ENCODE peak calls at places on chromosomes 4 and X, in ten cellular contexts. C is PC-3, D is keratinocyte, P is fibroblast of lung, L is left ventricle myocardium inferior, V is GM06990, X is aorta, J is kidney epithelial cell, O is right lobe of liver, G is brain microvascular endothelial cell. I is an unnamed sample. For H3K27me3, the result is how much of the 10 kb centered on the place peaks cover.

GRCh38 chrX:101803451-101803850 is 128.4 kb downstream of the ZMAT1 start:
- DNase-seq in V (no peak), X (no peak), G (no peak), J (no peak), L (no peak), P (peak), O (no peak), C (peak), D (no peak), I (no peak)

GRCh38 chr4:113147498-113148231 is 98.2 kb downstream of the ANK2 start:
- DNase-seq in X (no peak), O (no peak), J (no peak), V (no peak), C (no peak), P (no peak), G (no peak), D (no peak), L (no peak), I (no peak)

GRCh38 chrX:30957753-30958152 is 68.7 kb upstream of the TAB3 start:
- DNase-seq in P (peak), D (no peak), X (no peak), O (no peak), V (no peak), J (peak), L (no peak), G (peak), C (peak), I (no peak)

GRCh38 chr4:2261110-2261852 is 628 bp downstream of the MXD4 start:
- DNase-seq in J (no peak), X (peak), G (no peak), C (peak), D (no peak), O (peak), V (peak), L (peak), P (peak), I (no peak)

GRCh38 chr4:168845897-168846296 is 164.2 kb downstream of the CBR4 start:
- DNase-seq in D (no peak), C (no peak), L (no peak), V (no peak), J (no peak), G (no peak), O (no peak), X (no peak), P (no peak), I (no peak)

GRCh38 chr4:89482248-89482647 is 174.6 kb upstream of the GPRIN3 start:
- DNase-seq in V (no peak), D (no peak), G (peak), C (peak), X (no peak), P (peak), J (no peak), L (no peak), O (no peak), I (no peak)

GRCh38 chr4:10354746-10355145 is 102.5 kb downstream of the ZNF518B start:
- DNase-seq in J (no peak), O (no peak), G (no peak), V (no peak), C (no peak), P (no peak), D (no peak), L (no peak), X (no peak), I (no peak)

GRCh38 chr4:177107288-177107901 is 202.3 kb upstream of the NEIL3 start:
- DNase-seq in P (peak), D (no peak), V (no peak), L (no peak), O (no peak), X (no peak), C (no peak), G (no peak), J (no peak), I (no peak)

GRCh38 chr4:175951794-175952193 is 113.8 kb upstream of the WDR17 start:
- DNase-seq in V (no peak), O (no peak), L (no peak), X (no peak), J (no peak), D (no peak), C (peak), G (no peak), P (no peak), I (no peak)

GRCh38 chrX:45860450-45860849 is 659.8 kb upstream of the DIPK2B start:
- DNase-seq in O (no peak), J (no peak), P (no peak), X (no peak), C (no peak), D (no peak), V (no peak), G (no peak), L (no peak), I (no peak)

GRCh38 chr4:185381794-185382193 is 13.9 kb downstream of the LRP2BP start:
- DNase-seq in P (peak), X (no peak), L (no peak), V (no peak), O (no peak), C (no peak), D (no peak), J (no peak), G (no peak), I (no peak)

GRCh38 chr4:172134536-172134935 is 321.3 kb downstream of the GALNTL6 start:
- DNase-seq in G (no peak), V (no peak), D (no peak), O (no peak), C (no peak), L (no peak), P (no peak), X (no peak), J (no peak), I (no peak)

GRCh38 chr4:143381171-143382118 is 44.8 kb downstream of the GAB1 start:
- DNase-seq in V (no peak), J (peak), X (peak), G (peak), O (no peak), P (peak), D (no peak), L (peak), C (peak), I (no peak)

GRCh38 chrX:153340111-153340510 is 6.2 kb downstream of the ZNF275 start:
- DNase-seq in P (no peak), X (no peak), O (no peak), D (no peak), C (no peak), V (no peak), L (no peak), G (no peak), J (no peak), I (no peak)

GRCh38 chrX:55450259-55450658 is 1.7 kb upstream of the MAGEH1 start:
- DNase-seq in J (no peak), D (no peak), X (no peak), G (no peak), P (peak), V (no peak), C (peak), L (no peak), O (no peak), I (no peak)

GRCh38 chrX:112867570-112867969 is 26.9 kb upstream of the AMOT start:
- DNase-seq in V (no peak), P (no peak), G (no peak), O (no peak), C (no peak), L (no peak), D (no peak), J (no peak), X (no peak), I (no peak)

GRCh38 chrX:46961574-46962279 is 49.5 kb downstream of the JADE3 start:
- DNase-seq in G (no peak), D (no peak), C (no peak), X (no peak), L (no peak), V (no peak), J (no peak), O (no peak), P (no peak), I (no peak)

GRCh38 chr4:80207172-80207583 is 9.9 kb downstream of the PRDM8 start:
- DNase-seq in X (no peak), G (no peak), O (no peak), J (no peak), C (no peak), P (no peak), D (no peak), L (no peak), V (no peak), I (no peak)

GRCh38 chr4:80208606-80209005 is 11.3 kb downstream of the PRDM8 start:
- DNase-seq in J (no peak), L (no peak), O (no peak), V (no peak), C (no peak), G (no peak), P (no peak), D (no peak), X (no peak), I (no peak)

GRCh38 chr4:80206111-80206510 is 8.8 kb downstream of the PRDM8 start:
- DNase-seq in O (no peak), P (no peak), D (no peak), J (no peak), C (no peak), X (no peak), G (no peak), V (no peak), L (no peak), I (no peak)

GRCh38 chr4:80206541-80207171 is 9.4 kb downstream of the PRDM8 start:
- DNase-seq in X (no peak), G (no peak), L (peak), J (no peak), P (no peak), V (no peak), C (no peak), D (no peak), O (no peak), I (no peak)

GRCh38 chr4:80207664-80208063 is 10.4 kb downstream of the PRDM8 start:
- DNase-seq in O (no peak), J (no peak), D (no peak), C (no peak), G (no peak), X (no peak), L (no peak), P (no peak), V (no peak), I (no peak)
- H3K27me3 ChIP-seq in O (under half), J (under half), D (under half), C (under half), G (under half), X (under half), L (half or more), P (under half), V (under half), I (under half)

GRCh38 chrX:17405225-17405969 is 30.4 kb downstream of the NHS start:
- DNase-seq in D (peak), X (no peak), O (no peak), C (peak), L (no peak), J (peak), G (peak), P (no peak), V (no peak), I (no peak)
- H3K4me3 ChIP-seq in D (peak), X (no peak), O (no peak), C (no peak), L (no peak), J (no peak), G (no peak), P (no peak), V (no peak), I (no peak)

GRCh38 chr4:151983854-151984253 is 223.0 kb upstream of the GATB start:
- DNase-seq in O (no peak), J (no peak), P (peak), G (no peak), V (no peak), L (no peak), C (no peak), D (no peak), X (no peak), I (no peak)

GRCh38 chr4:151991001-151991883 is 230.4 kb upstream of the GATB start:
- DNase-seq in G (no peak), J (no peak), D (no peak), P (no peak), O (no peak), C (no peak), L (no peak), V (no peak), X (no peak), I (no peak)

GRCh38 chr4:151990201-151990600 is 229.4 kb upstream of the GATB start:
- DNase-seq in O (no peak), G (no peak), C (peak), D (peak), P (no peak), J (peak), V (no peak), X (no peak), L (no peak), I (peak)

GRCh38 chr4:151991884-151992166 is 231.0 kb upstream of the GATB start:
- DNase-seq in O (no peak), L (no peak), J (no peak), V (no peak), P (no peak), X (no peak), C (no peak), D (no peak), G (no peak), I (no peak)

GRCh38 chr4:151987606-151988005 is 226.8 kb upstream of the GATB start:
- DNase-seq in J (no peak), V (no peak), D (no peak), O (no peak), C (no peak), P (no peak), G (no peak), L (no peak), X (no peak), I (no peak)
- H3K27me3 ChIP-seq in J (under half), V (under half), D (under half), O (under half), C (under half), P (under half), G (under half), L (under half), X (under half), I (under half)

DNA sequence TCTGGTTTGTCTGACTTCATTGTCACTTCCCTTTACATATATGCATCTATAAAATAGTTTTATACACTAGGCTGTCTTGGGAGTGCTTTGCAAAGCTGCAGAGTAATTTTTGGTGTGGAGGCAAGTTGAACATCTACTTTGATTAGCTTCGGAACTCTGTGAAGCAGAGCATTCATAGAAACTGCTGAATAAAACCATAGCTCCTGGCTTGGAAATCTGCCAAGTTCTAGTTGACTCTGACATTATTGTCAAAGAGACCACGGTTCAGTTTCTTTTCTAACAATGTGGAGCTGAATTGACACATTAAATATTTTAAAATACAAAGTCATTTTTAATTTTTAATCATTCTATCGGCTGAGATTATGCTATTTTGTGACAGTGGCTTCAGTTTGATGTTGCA is 335.0 kb downstream of the BMPR1B start:
- DNase-seq in J (no peak), G (no peak), V (no peak), X (no peak), L (no peak), P (no peak), C (peak), O (no peak), D (no peak), I (no peak)
- H3K4me3 ChIP-seq in J (no peak), G (no peak), V (no peak), X (peak), L (no peak), P (no peak), C (peak), O (no peak), D (no peak), I (no peak)

GRCh38 chr4:183029365-183029764 is 69.7 kb upstream of the WWC2 start:
- DNase-seq in D (no peak), G (no peak), V (no peak), P (no peak), J (no peak), C (no peak), X (no peak), L (no peak), O (no peak), I (no peak)
- H3K27me3 ChIP-seq in D (under half), G (under half), V (under half), P (under half), J (under half), C (under half), X (under half), L (under half), O (under half), I (under half)

DNA sequence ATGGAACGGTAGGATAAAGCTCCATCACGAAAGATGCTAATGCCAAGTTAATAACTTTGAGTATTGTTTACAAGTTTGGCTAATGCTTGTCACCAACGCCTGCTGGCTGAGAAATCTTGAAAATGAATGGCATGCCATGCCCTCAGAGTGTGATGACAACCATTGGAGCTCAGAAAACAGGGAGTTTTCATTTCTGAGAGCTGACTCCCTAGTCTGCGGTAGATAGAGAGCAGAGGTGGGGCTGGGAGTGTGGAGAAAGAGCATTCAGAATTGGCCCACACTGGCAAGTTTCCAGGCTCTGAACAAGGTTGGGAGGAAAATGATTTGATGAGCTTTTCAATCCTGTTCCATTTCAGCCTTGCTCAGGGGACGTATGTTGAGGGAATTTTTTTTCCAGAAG is 183.9 kb downstream of the CPEB2 start:
- DNase-seq in D (no peak), J (no peak), C (no peak), X (no peak), V (no peak), P (no peak), L (no peak), G (peak), O (no peak), I (no peak)
- H3K4me3 ChIP-seq in D (no peak), J (no peak), C (no peak), X (no peak), V (no peak), P (no peak), L (no peak), G (no peak), O (no peak), I (no peak)

I was measured in BJ.